ENCODE peak calls at places on chromosomes 2 and 18, in nine cellular contexts. One of them, this sample, is unnamed.

GRCh38 chr2:225454412-225454811 is 54.9 kb downstream of the NYAP2 start:
- DNase-seq in adrenal gland: no peak
- DNase-seq in left ventricle myocardium inferior: no peak
- DNase-seq in RWPE1: no peak
- DNase-seq in HCT116: no peak
- DNase-seq in AG04450: no peak
- DNase-seq in uterus: no peak
- DNase-seq in AG10803: no peak
- DNase-seq in lower leg skin: no peak
- DNase-seq in this sample: no peak

GRCh38 chr2:24617431-24617830 is 126.4 kb downstream of the NCOA1 start:
- DNase-seq in left ventricle myocardium inferior: no peak
- DNase-seq in uterus: no peak
- DNase-seq in RWPE1: no peak
- DNase-seq in adrenal gland: no peak
- DNase-seq in lower leg skin: no peak
- DNase-seq in HCT116: no peak
- DNase-seq in AG04450: no peak
- DNase-seq in AG10803: peak
- DNase-seq in this sample: no peak

GRCh38 chr18:49618741-49619392 is 57.0 kb downstream of the LIPG start:
- DNase-seq in lower leg skin: peak
- DNase-seq in left ventricle myocardium inferior: no peak
- DNase-seq in adrenal gland: peak
- DNase-seq in uterus: no peak
- DNase-seq in AG04450: no peak
- DNase-seq in HCT116: no peak
- DNase-seq in RWPE1: no peak
- DNase-seq in AG10803: no peak
- DNase-seq in this sample: no peak

GRCh38 chr2:38076710-38077430 is 919 bp upstream of the CYP1B1 start:
- DNase-seq in left ventricle myocardium inferior: peak
- DNase-seq in AG04450: peak
- DNase-seq in AG10803: peak
- DNase-seq in adrenal gland: peak
- DNase-seq in RWPE1: peak
- DNase-seq in lower leg skin: peak
- DNase-seq in uterus: peak
- DNase-seq in HCT116: peak
- DNase-seq in this sample: peak

GRCh38 chr18:44731866-44732555 is 51.3 kb downstream of the SETBP1 start:
- DNase-seq in AG10803: peak
- DNase-seq in left ventricle myocardium inferior: no peak
- DNase-seq in adrenal gland: no peak
- DNase-seq in uterus: no peak
- DNase-seq in HCT116: no peak
- DNase-seq in lower leg skin: no peak
- DNase-seq in AG04450: no peak
- DNase-seq in RWPE1: peak
- DNase-seq in this sample: no peak

GRCh38 chr2:173248381-173248780 is 106.3 kb upstream of the CDCA7 start:
- DNase-seq in uterus: no peak
- DNase-seq in AG04450: no peak
- DNase-seq in HCT116: no peak
- DNase-seq in AG10803: no peak
- DNase-seq in lower leg skin: no peak
- DNase-seq in left ventricle myocardium inferior: no peak
- DNase-seq in adrenal gland: no peak
- DNase-seq in RWPE1: no peak
- DNase-seq in this sample: no peak

GRCh38 chr2:240469239-240469636 is 33.8 kb downstream of the GPC1 start:
- DNase-seq in lower leg skin: peak
- DNase-seq in RWPE1: no peak
- DNase-seq in AG10803: no peak
- DNase-seq in left ventricle myocardium inferior: no peak
- DNase-seq in adrenal gland: no peak
- DNase-seq in HCT116: no peak
- DNase-seq in AG04450: no peak
- DNase-seq in uterus: peak
- DNase-seq in this sample: no peak

GRCh38 chr2:19711470-19712372 is 190.1 kb downstream of the TTC32 start:
- DNase-seq in adrenal gland: no peak
- DNase-seq in RWPE1: peak
- DNase-seq in HCT116: peak
- DNase-seq in uterus: peak
- DNase-seq in AG04450: peak
- DNase-seq in lower leg skin: no peak
- DNase-seq in left ventricle myocardium inferior: no peak
- DNase-seq in AG10803: peak
- DNase-seq in this sample: no peak

GRCh38 chr2:28681216-28681981 is 70.2 kb upstream of the PPP1CB start:
- DNase-seq in left ventricle myocardium inferior: no peak
- DNase-seq in AG04450: no peak
- DNase-seq in HCT116: no peak
- DNase-seq in RWPE1: no peak
- DNase-seq in uterus: no peak
- DNase-seq in AG10803: peak
- DNase-seq in lower leg skin: no peak
- DNase-seq in adrenal gland: no peak
- DNase-seq in this sample: no peak

GRCh38 chr2:70570041-70570661 is 16.5 kb upstream of the TGFA start:
- DNase-seq in AG04450: no peak
- DNase-seq in lower leg skin: no peak
- DNase-seq in uterus: no peak
- DNase-seq in HCT116: peak
- DNase-seq in RWPE1: peak
- DNase-seq in left ventricle myocardium inferior: no peak
- DNase-seq in AG10803: no peak
- DNase-seq in adrenal gland: no peak
- DNase-seq in this sample: no peak

GRCh38 chr2:20611077-20611843 is 39.6 kb downstream of the HS1BP3 start:
- DNase-seq in AG10803: peak
- DNase-seq in adrenal gland: peak
- DNase-seq in uterus: peak
- DNase-seq in left ventricle myocardium inferior: peak
- DNase-seq in AG04450: peak
- DNase-seq in RWPE1: no peak
- DNase-seq in lower leg skin: peak
- DNase-seq in HCT116: no peak
- DNase-seq in this sample: no peak

GRCh38 chr18:21678897-21679296 is 25.7 kb downstream of the ABHD3 start:
- DNase-seq in left ventricle myocardium inferior: no peak
- DNase-seq in HCT116: no peak
- DNase-seq in AG10803: no peak
- DNase-seq in adrenal gland: no peak
- DNase-seq in uterus: no peak
- DNase-seq in lower leg skin: no peak
- DNase-seq in AG04450: no peak
- DNase-seq in RWPE1: no peak
- DNase-seq in this sample: no peak
- TF ChIP-seq CTCF in left ventricle myocardium inferior: no peak
- TF ChIP-seq CTCF in HCT116: no peak
- TF ChIP-seq CTCF in AG10803: no peak
- TF ChIP-seq CTCF in adrenal gland: no peak
- TF ChIP-seq CTCF in uterus: no peak
- TF ChIP-seq CTCF in lower leg skin: no peak
- TF ChIP-seq CTCF in AG04450: no peak
- TF ChIP-seq CTCF in RWPE1: no peak
- TF ChIP-seq CTCF in this sample: no peak

DNA sequence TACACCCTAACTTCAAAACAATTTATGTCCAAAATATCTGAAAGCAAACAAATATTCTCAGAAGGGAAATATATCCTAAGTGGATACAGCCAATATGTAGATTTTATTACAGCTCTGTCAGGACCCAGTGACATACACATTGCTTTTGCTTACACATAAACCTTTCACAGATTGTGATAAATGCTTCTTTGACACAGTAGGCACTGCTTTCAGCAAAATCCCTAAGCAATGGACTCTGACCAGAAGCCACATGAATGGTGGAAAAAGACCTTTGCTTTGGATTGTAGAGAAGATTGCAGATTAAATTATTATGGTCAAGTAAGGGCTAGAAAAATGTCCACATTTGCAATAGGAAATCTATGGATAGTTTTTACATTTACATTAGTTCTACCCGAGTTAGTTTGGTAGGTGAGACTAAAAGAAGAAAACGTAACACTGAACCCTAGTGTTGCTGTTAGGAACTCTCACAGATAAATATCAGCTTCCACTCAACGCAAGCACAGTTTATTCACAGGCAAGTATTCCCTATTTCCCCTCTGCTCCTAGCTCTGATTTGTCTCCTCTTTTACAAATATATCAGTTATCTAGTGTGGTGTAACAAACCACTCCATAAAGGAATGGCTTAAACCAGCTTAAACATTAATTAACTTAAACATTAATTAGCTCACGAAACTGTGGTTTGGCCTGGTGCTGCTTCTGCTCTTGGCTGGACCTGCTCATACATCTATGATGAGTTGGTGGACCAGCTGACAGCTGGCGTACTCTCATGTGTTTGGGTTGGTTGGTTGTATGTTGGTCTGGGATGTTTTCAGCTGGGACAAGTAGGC is 23.6 kb upstream of the SERPINE2 start:
- DNase-seq in lower leg skin: no peak
- DNase-seq in HCT116: no peak
- DNase-seq in RWPE1: no peak
- DNase-seq in adrenal gland: no peak
- DNase-seq in uterus: no peak
- DNase-seq in AG04450: no peak
- DNase-seq in left ventricle myocardium inferior: no peak
- DNase-seq in AG10803: no peak
- DNase-seq in this sample: no peak
- TF ChIP-seq CTCF in lower leg skin: no peak
- TF ChIP-seq CTCF in HCT116: no peak
- TF ChIP-seq CTCF in RWPE1: no peak
- TF ChIP-seq CTCF in adrenal gland: no peak
- TF ChIP-seq CTCF in uterus: no peak
- TF ChIP-seq CTCF in AG04450: no peak
- TF ChIP-seq CTCF in left ventricle myocardium inferior: no peak
- TF ChIP-seq CTCF in AG10803: no peak
- TF ChIP-seq CTCF in this sample: peak

GRCh38 chr2:109033171-109033570 is 44.2 kb upstream of the EDAR start:
- DNase-seq in AG04450: no peak
- DNase-seq in uterus: no peak
- DNase-seq in RWPE1: no peak
- DNase-seq in lower leg skin: peak
- DNase-seq in AG10803: no peak
- DNase-seq in HCT116: no peak
- DNase-seq in left ventricle myocardium inferior: no peak
- DNase-seq in adrenal gland: no peak
- DNase-seq in this sample: no peak

GRCh38 chr2:109030870-109031480 is 42.0 kb upstream of the EDAR start:
- DNase-seq in lower leg skin: peak
- DNase-seq in AG04450: no peak
- DNase-seq in uterus: no peak
- DNase-seq in adrenal gland: no peak
- DNase-seq in left ventricle myocardium inferior: no peak
- DNase-seq in RWPE1: no peak
- DNase-seq in AG10803: no peak
- DNase-seq in HCT116: no peak
- DNase-seq in this sample: no peak

GRCh38 chr2:109029444-109030193 is 40.6 kb upstream of the EDAR start:
- DNase-seq in AG04450: no peak
- DNase-seq in adrenal gland: no peak
- DNase-seq in lower leg skin: peak
- DNase-seq in RWPE1: no peak
- DNase-seq in uterus: no peak
- DNase-seq in HCT116: no peak
- DNase-seq in left ventricle myocardium inferior: no peak
- DNase-seq in AG10803: no peak
- DNase-seq in this sample: no peak

GRCh38 chr2:109032229-109032800 is 43.3 kb upstream of the EDAR start:
- DNase-seq in HCT116: no peak
- DNase-seq in AG04450: no peak
- DNase-seq in left ventricle myocardium inferior: no peak
- DNase-seq in AG10803: no peak
- DNase-seq in uterus: no peak
- DNase-seq in RWPE1: no peak
- DNase-seq in lower leg skin: peak
- DNase-seq in adrenal gland: no peak
- DNase-seq in this sample: no peak

GRCh38 chr2:109031481-109032228 is 42.6 kb upstream of the EDAR start:
- DNase-seq in HCT116: no peak
- DNase-seq in AG04450: no peak
- DNase-seq in AG10803: peak
- DNase-seq in adrenal gland: peak
- DNase-seq in lower leg skin: peak
- DNase-seq in left ventricle myocardium inferior: peak
- DNase-seq in uterus: peak
- DNase-seq in RWPE1: no peak
- DNase-seq in this sample: no peak
- TF ChIP-seq CTCF in HCT116: no peak
- TF ChIP-seq CTCF in AG04450: no peak
- TF ChIP-seq CTCF in AG10803: no peak
- TF ChIP-seq CTCF in adrenal gland: no peak
- TF ChIP-seq CTCF in lower leg skin: no peak
- TF ChIP-seq CTCF in left ventricle myocardium inferior: peak
- TF ChIP-seq CTCF in uterus: no peak
- TF ChIP-seq CTCF in RWPE1: no peak
- TF ChIP-seq CTCF in this sample: no peak

GRCh38 chr2:3462493-3463104 is 56.7 kb downstream of the ADI1 start:
- DNase-seq in RWPE1: no peak
- DNase-seq in AG04450: no peak
- DNase-seq in uterus: peak
- DNase-seq in adrenal gland: no peak
- DNase-seq in left ventricle myocardium inferior: no peak
- DNase-seq in AG10803: no peak
- DNase-seq in lower leg skin: peak
- DNase-seq in HCT116: no peak
- DNase-seq in this sample: no peak
- TF ChIP-seq CTCF in RWPE1: peak
- TF ChIP-seq CTCF in AG04450: no peak
- TF ChIP-seq CTCF in uterus: no peak
- TF ChIP-seq CTCF in adrenal gland: no peak
- TF ChIP-seq CTCF in left ventricle myocardium inferior: no peak
- TF ChIP-seq CTCF in AG10803: no peak
- TF ChIP-seq CTCF in lower leg skin: no peak
- TF ChIP-seq CTCF in HCT116: no peak
- TF ChIP-seq CTCF in this sample: no peak